ENCODE peak calls at places on chromosomes 16 and 17, in five cellular contexts. Y is bronchial epithelial cell; H is fibroblast of mammary gland; T is glutamatergic neuron; D is CD4-positive, alpha-beta T cell. M is an unnamed sample.

GRCh38 chr16:50311891-50312501 is 45.6 kb downstream of the ADCY7 start:
- DNase-seq in Y (no peak), H (no peak), T (no peak), D (no peak), M (no peak)

GRCh38 chr16:69217433-69217832 is 30.5 kb downstream of the SNTB2 start:
- DNase-seq in Y (peak; percentile 80), H (peak; percentile 61), T (no peak), D (no peak), M (no peak)

GRCh38 chr17:77489898-77490265 is 349.1 kb downstream of the SEC14L1 start:
- DNase-seq in Y (no peak), H (peak; percentile 33), T (peak; percentile 28), D (no peak), M (no peak)

GRCh38 chr17:73769480-73769879 is 125.2 kb upstream of the SDK2 start:
- DNase-seq in Y (no peak), H (no peak), T (no peak), D (no peak), M (no peak)

GRCh38 chr16:81532491-81533174 is 88.0 kb downstream of the CMIP start:
- DNase-seq in Y (no peak), H (no peak), T (no peak), D (no peak), M (no peak)

GRCh38 chr16:68005786-68006286 is 6.6 kb upstream of the DPEP2 start:
- DNase-seq in Y (peak; percentile 90), H (no peak), T (no peak), D (peak; percentile 62), M (no peak)

GRCh38 chr17:77497578-77497934 is 356.8 kb downstream of the SEC14L1 start:
- DNase-seq in Y (no peak), H (no peak), T (no peak), D (no peak), M (no peak)

GRCh38 chr17:74748279-74748528 is 224 bp upstream of the NHERF1 start:
- DNase-seq in Y (peak; percentile 83), H (no peak), T (no peak), D (no peak), M (no peak)

GRCh38 chr16:88911148-88911945 is 44.9 kb upstream of the PABPN1L start:
- DNase-seq in Y (no peak), H (no peak), T (no peak), D (no peak), M (no peak)

GRCh38 chr16:67244387-67245188 is 2.7 kb downstream of the FHOD1 start:
- DNase-seq in Y (peak; percentile 92), H (peak; percentile 94), T (no peak), D (peak; percentile 62), M (peak; percentile 59)

GRCh38 chr17:30970757-30971567 is at the start of gene RNF135:
- DNase-seq in Y (peak; percentile 72), H (peak; percentile 83), T (peak; percentile 73), D (peak; percentile 43), M (peak; percentile 46)

GRCh38 chr16:83701494-83701893 is 106.3 kb upstream of the HSBP1 start:
- DNase-seq in Y (peak; percentile 23), H (peak; percentile 8), T (no peak), D (no peak), M (no peak)

GRCh38 chr17:59827721-59828477 is 64.8 kb downstream of the TUBD1 start:
- DNase-seq in Y (no peak), H (no peak), T (no peak), D (no peak), M (no peak)

GRCh38 chr17:68821860-68822693 is 133.1 kb downstream of the ABCA8 start:
- DNase-seq in Y (peak; percentile 92), H (peak; percentile 96), T (no peak), D (no peak), M (peak; percentile 62)

GRCh38 chr16:85676466-85676865 is 12.3 kb downstream of the GINS2 start:
- DNase-seq in Y (no peak), H (no peak), T (no peak), D (no peak), M (no peak)

GRCh38 chr16:11949527-11949926 is 7.7 kb upstream of the NPIPB2 start:
- DNase-seq in Y (peak; percentile 44), H (peak; percentile 63), T (no peak), D (no peak), M (peak; percentile 16)
- TF ChIP-seq CTCF in Y (peak; percentile 51), H (peak; percentile 46), T (no peak), D (peak; percentile 21), M (peak; percentile 61)

GRCh38 chr17:28975031-28975430 is 23.7 kb upstream of the PHF12 start:
- DNase-seq in Y (no peak), H (no peak), T (no peak), D (no peak), M (no peak)

GRCh38 chr17:28972437-28972836 is 21.1 kb upstream of the PHF12 start:
- DNase-seq in Y (no peak), H (no peak), T (no peak), D (no peak), M (no peak)

GRCh38 chr17:28975634-28976033 is 24.3 kb upstream of the PHF12 start:
- DNase-seq in Y (no peak), H (no peak), T (no peak), D (no peak), M (no peak)

GRCh38 chr17:28974451-28974850 is 23.1 kb upstream of the PHF12 start:
- DNase-seq in Y (no peak), H (no peak), T (no peak), D (no peak), M (no peak)

DNA sequence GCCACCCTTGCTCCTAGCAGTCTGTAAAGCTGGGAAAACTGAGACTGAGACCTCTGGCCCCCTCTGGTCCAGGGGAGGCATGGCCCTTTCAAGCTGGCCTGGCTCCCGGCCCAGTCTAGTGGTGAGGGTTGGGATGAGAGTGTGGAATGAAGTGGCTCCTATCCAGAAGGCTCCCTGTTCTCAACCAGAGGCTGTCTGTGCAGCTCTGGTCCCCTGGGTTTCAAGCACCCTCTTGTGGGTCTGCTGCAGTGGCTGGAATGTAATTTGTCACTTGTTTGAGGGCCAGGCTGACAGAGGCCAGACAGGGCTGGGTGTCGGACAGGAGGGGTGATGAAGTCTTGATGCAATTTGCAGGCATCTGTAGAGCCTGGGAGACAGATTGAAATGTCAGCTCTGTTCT is 22.1 kb upstream of the PHF12 start:
- DNase-seq in Y (no peak), H (peak; percentile 41), T (no peak), D (no peak), M (no peak)
- TF ChIP-seq CTCF in Y (no peak), H (no peak), T (no peak), D (no peak), M (peak; percentile 5)

GRCh38 chr16:188674-189073 is 8.4 kb downstream of the HBQ1 start:
- DNase-seq in Y (no peak), H (no peak), T (no peak), D (peak; percentile 11), M (no peak)
- TF ChIP-seq CTCF in Y (peak; percentile 12), H (no peak), T (no peak), D (peak; percentile 53), M (no peak)

GRCh38 chr16:10919003-10919351 is 23.3 kb downstream of the DEXI start:
- DNase-seq in Y (no peak), H (no peak), T (no peak), D (no peak), M (no peak)
- TF ChIP-seq CTCF in Y (no peak), H (no peak), T (no peak), D (peak; percentile 8), M (no peak)

GRCh38 chr17:33522623-33523022 is 229.5 kb upstream of the ASIC2 start:
- DNase-seq in Y (no peak), H (no peak), T (peak; percentile 29), D (no peak), M (no peak)

GRCh38 chr17:33519692-33520091 is 226.6 kb upstream of the ASIC2 start:
- DNase-seq in Y (no peak), H (no peak), T (no peak), D (no peak), M (no peak)

GRCh38 chr17:33523577-33523981 is 230.5 kb upstream of the ASIC2 start:
- DNase-seq in Y (no peak), H (peak; percentile 61), T (no peak), D (no peak), M (no peak)

GRCh38 chr17:33520404-33521032 is 227.4 kb upstream of the ASIC2 start:
- DNase-seq in Y (peak; percentile 8), H (peak; percentile 26), T (peak; percentile 88), D (peak; percentile 9), M (no peak)

DNA sequence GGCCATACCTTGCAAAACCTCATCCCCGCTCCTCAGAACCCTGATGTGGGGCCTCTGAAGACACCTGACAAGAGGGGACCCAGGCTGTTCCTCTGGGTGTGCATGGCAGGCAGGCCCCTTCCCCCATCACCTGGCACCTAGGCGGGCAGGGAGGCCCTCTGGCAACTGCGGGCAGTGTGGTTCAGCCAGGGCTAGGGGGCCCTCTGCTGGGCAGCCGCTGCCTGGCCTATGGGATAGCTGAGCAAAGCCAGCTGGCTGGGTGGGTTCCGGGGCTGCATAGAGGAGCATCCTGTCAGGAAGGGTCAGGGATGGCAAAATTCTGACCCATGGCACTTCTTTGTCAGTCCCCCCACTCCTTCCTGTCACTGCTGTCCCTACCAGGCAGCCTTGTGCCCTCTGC is 228.7 kb upstream of the ASIC2 start:
- DNase-seq in Y (no peak), H (no peak), T (peak; percentile 38), D (no peak), M (no peak)
- TF ChIP-seq CTCF in Y (peak; percentile 35), H (no peak), T (no peak), D (no peak), M (no peak)

DNA sequence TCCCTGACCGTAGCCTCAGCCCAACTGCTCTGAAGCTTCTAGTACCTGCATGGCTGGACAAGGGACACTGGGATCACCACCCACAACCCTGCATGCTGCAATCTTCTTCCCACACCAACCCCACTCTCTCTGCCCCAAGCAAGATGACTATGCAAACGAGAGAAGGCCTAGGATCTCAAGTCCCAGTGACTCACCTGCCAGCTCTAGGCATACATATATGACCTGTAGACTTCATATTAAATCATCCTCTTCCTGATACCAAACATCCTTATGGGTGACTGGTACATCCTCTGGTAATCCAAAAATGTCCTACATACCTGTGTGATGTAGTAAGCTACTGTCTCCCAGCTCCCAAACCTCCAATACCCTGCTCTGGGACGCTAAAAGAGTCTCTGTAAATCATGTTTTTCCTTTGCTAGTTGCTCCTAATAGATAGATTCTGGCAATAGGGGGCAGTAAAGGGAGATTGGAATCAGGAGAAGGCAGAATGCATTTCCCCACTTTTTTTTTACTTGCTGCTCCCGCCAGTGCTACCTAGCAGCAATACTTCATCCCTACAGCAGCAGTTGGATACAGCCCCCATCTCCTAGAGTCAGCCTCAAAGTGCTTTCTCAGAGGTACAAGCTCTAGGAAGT is 43.4 kb upstream of the SOX9 start:
- DNase-seq in Y (peak; percentile 94), H (no peak), T (no peak), D (no peak), M (no peak)
- TF ChIP-seq CTCF in Y (peak; percentile 21), H (no peak), T (no peak), D (no peak), M (no peak)

GRCh38 chr16:23377071-23377931 is 75.2 kb downstream of the SCNN1B start:
- DNase-seq in Y (no peak), H (no peak), T (no peak), D (no peak), M (no peak)

GRCh38 chr16:23380501-23380951 is 72.5 kb downstream of the COG7 start:
- DNase-seq in Y (no peak), H (no peak), T (no peak), D (no peak), M (no peak)

GRCh38 chr16:23378256-23378655 is 74.7 kb downstream of the COG7 start:
- DNase-seq in Y (no peak), H (no peak), T (no peak), D (no peak), M (no peak)

GRCh38 chr16:23378921-23379320 is 74.1 kb downstream of the COG7 start:
- DNase-seq in Y (no peak), H (no peak), T (no peak), D (no peak), M (no peak)

GRCh38 chr16:23379707-23380106 is 73.3 kb downstream of the COG7 start:
- DNase-seq in Y (no peak), H (no peak), T (no peak), D (no peak), M (no peak)
- TF ChIP-seq CTCF in Y (no peak), H (no peak), T (no peak), D (no peak), M (no peak)

M was measured in AG09309.